ENCODE peak calls at places on chromosome 11, in seven cellular contexts. J, I, G, W, Q, E and D are unnamed samples.

GRCh38 chr11:120500414-120500936 is 11.1 kb upstream of the GRIK4 start:
- DNase-seq in J (no peak), G (no peak), W (no peak), Q (no peak), E (no peak), I (peak; percentile 38), D (peak; percentile 57)

GRCh38 chr11:70535191-70535971 is 137.1 kb downstream of the CTTN start:
- DNase-seq in Q (peak; percentile 81), I (peak; percentile 59), E (no peak), W (no peak), G (no peak), J (no peak), D (no peak)

GRCh38 chr11:120568572-120569307 is 57.2 kb downstream of the GRIK4 start:
- DNase-seq in G (no peak), Q (no peak), W (no peak), J (no peak), I (peak; percentile 66), E (no peak), D (no peak)

GRCh38 chr11:79428406-79428805 is 12.4 kb downstream of the TENM4 start:
- DNase-seq in G (no peak), E (no peak), Q (no peak), W (no peak), J (no peak), I (no peak), D (no peak)

GRCh38 chr11:132911186-132911585 is 621.1 kb downstream of the OPCML start:
- DNase-seq in J (peak; percentile 88), E (no peak), Q (peak; percentile 20), I (peak; percentile 83), W (no peak), G (peak; percentile 77), D (no peak)

GRCh38 chr11:75275581-75275980 is 35.0 kb downstream of the TPBGL start:
- DNase-seq in W (no peak), I (no peak), G (no peak), E (peak; percentile 65), Q (no peak), J (no peak), D (peak; percentile 76)

GRCh38 chr11:61815790-61816735 is 740 bp downstream of the FADS1 start:
- DNase-seq in I (peak; percentile 93), E (peak; percentile 52), G (peak; percentile 84), Q (peak; percentile 82), J (peak; percentile 64), W (peak; percentile 73), D (peak; percentile 90)

GRCh38 chr11:114285599-114285998 is 10.6 kb upstream of the NNMT start:
- DNase-seq in Q (peak; percentile 20), G (peak; percentile 64), E (no peak), J (peak; percentile 12), W (no peak), I (no peak), D (no peak)

GRCh38 chr11:73988227-73988626 is 5.6 kb upstream of the UCP2 start:
- DNase-seq in I (no peak), Q (no peak), W (no peak), E (no peak), G (no peak), J (no peak), D (no peak)

GRCh38 chr11:67438121-67438902 is 830 bp upstream of the PTPRCAP start:
- DNase-seq in I (no peak), Q (no peak), E (peak; percentile 76), J (no peak), G (no peak), W (no peak), D (no peak)

GRCh38 chr11:129645943-129646342 is 169.7 kb upstream of the TMEM45B start:
- DNase-seq in G (no peak), E (no peak), I (no peak), J (no peak), Q (no peak), W (no peak), D (no peak)

GRCh38 chr11:17683378-17684161 is 35.8 kb upstream of the MYOD1 start:
- DNase-seq in J (no peak), W (no peak), G (peak; percentile 41), Q (peak; percentile 64), E (no peak), I (no peak), D (no peak)

GRCh38 chr11:94418123-94418770 is 17.0 kb upstream of the GPR83 start:
- DNase-seq in E (no peak), Q (no peak), G (no peak), I (no peak), W (no peak), J (no peak), D (no peak)

GRCh38 chr11:65431452-65432132 is 9.0 kb downstream of the NEAT1 start:
- DNase-seq in E (peak; percentile 32), J (no peak), I (no peak), Q (no peak), G (peak; percentile 19), W (no peak), D (no peak)

GRCh38 chr11:116840746-116841296 is 3.4 kb upstream of the APOA1 start:
- DNase-seq in G (no peak), I (no peak), J (no peak), W (no peak), Q (no peak), E (no peak), D (no peak)

GRCh38 chr11:110125632-110126031 is 32.4 kb downstream of the ZC3H12C start:
- DNase-seq in Q (no peak), W (no peak), J (no peak), G (peak; percentile 33), I (no peak), E (no peak), D (no peak)

GRCh38 chr11:925496-926301 is at the start of gene AP2A2:
- DNase-seq in G (peak; percentile 62), I (peak; percentile 100), J (peak; percentile 94), W (peak; percentile 94), E (peak; percentile 93), Q (peak; percentile 57), D (peak; percentile 99)

GRCh38 chr11:130448416-130449068 is at the start of gene ADAMTS15:
- DNase-seq in Q (peak; percentile 59), E (peak; percentile 75), W (peak; percentile 91), I (peak; percentile 97), J (peak; percentile 97), G (peak; percentile 72), D (peak; percentile 97)

GRCh38 chr11:12842933-12843636 is 166.0 kb upstream of the RASSF10 start:
- DNase-seq in I (no peak), G (peak; percentile 47), W (no peak), Q (peak; percentile 92), E (no peak), J (peak; percentile 93), D (no peak)

GRCh38 chr11:64298966-64299846 is 952 bp upstream of the CATSPERZ start:
- DNase-seq in J (no peak), E (peak; percentile 57), W (peak; percentile 74), G (no peak), Q (no peak), I (peak; percentile 94), D (peak; percentile 82)
- H3K27me3 ChIP-seq in J (peaks cover 13% of the 10 kb centered on the region), E (peaks cover 73% of the 10 kb centered on the region), W (peaks cover 73% of the 10 kb centered on the region), G (peaks cover 34% of the 10 kb centered on the region), Q (peaks cover 49% of the 10 kb centered on the region), I (peaks cover 67% of the 10 kb centered on the region), D (peaks cover 69% of the 10 kb centered on the region)

DNA sequence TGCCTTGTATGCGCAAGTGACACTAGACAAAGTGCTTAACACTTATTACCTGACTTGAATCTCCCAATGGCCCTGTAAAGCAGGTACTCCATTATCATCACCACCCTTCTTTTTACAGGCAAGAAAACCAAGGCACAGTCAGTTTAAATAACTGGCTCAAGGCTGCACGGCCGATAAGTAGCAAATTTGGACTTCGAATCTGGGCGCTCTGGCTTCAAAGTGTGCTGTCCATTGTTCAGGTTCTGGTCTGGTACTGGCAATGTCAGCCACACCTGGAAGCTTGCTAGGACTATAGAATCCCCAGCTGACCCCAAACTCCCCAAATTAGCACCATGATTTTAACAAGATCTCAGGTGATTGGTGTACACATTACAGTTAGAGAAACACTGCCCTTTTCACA is 19.3 kb upstream of the EHF start:
- DNase-seq in W (no peak), I (no peak), Q (no peak), E (no peak), G (no peak), J (no peak), D (no peak)
- H3K4me3 ChIP-seq in W (no peak overlapping the region), I (no peak overlapping the region), Q (no peak overlapping the region), E (no peak overlapping the region), G (no peak overlapping the region), J (no peak overlapping the region), D (no peak overlapping the region)

GRCh38 chr11:76361365-76361764 is 19.6 kb downstream of the THAP12 start:
- DNase-seq in J (no peak), E (no peak), G (no peak), I (no peak), Q (no peak), W (no peak), D (no peak)

GRCh38 chr11:76361773-76362172 is 19.2 kb downstream of the THAP12 start:
- DNase-seq in J (no peak), E (no peak), W (no peak), G (no peak), Q (no peak), I (no peak), D (no peak)

GRCh38 chr11:76368497-76368896 is 12.4 kb downstream of the THAP12 start:
- DNase-seq in E (no peak), Q (no peak), I (no peak), W (no peak), J (no peak), G (no peak), D (no peak)

GRCh38 chr11:76365038-76365679 is 15.8 kb downstream of the THAP12 start:
- DNase-seq in Q (no peak), W (no peak), I (no peak), E (no peak), J (no peak), G (no peak), D (no peak)

DNA sequence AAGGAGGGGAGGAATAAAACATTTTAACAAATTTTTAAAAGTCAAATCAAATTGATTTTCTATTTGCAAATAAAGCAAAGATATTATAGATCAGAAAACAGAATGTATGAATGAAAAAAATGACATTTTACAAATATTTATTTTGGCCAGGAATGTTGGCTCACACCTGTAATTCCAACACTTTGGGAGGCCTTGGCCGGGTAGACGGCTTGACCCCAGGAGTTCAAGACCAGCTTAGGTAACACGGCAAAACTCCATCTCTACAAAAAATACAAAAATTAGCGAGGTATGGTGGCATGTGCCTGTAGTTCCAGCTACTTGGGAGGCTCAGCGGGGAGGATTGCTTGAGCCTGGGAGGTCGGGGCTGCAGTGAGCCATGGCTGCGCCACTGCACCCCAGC is 18.2 kb downstream of the THAP12 start:
- DNase-seq in J (no peak), G (no peak), Q (no peak), W (no peak), E (no peak), I (no peak), D (no peak)
- H3K36me3 ChIP-seq in J (no peaks in the 10 kb centered on the region), G (peaks cover 1% of the 10 kb centered on the region), Q (no peaks in the 10 kb centered on the region), W (peaks cover 57% of the 10 kb centered on the region), E (no peaks in the 10 kb centered on the region), I (peaks cover 3% of the 10 kb centered on the region), D (no peaks in the 10 kb centered on the region)

GRCh38 chr11:32439488-32440210 is 4.3 kb upstream of the WT1 start:
- DNase-seq in W (no peak), E (no peak), Q (no peak), G (no peak), J (peak; percentile 91), I (no peak), D (peak; percentile 45)

GRCh38 chr11:32440920-32441319 is 5.6 kb upstream of the WT1 start:
- DNase-seq in Q (no peak), E (no peak), I (no peak), W (no peak), J (no peak), G (no peak), D (peak; percentile 51)

GRCh38 chr11:32438346-32438882 is 3.1 kb upstream of the WT1 start:
- DNase-seq in G (no peak), J (no peak), W (no peak), E (no peak), Q (no peak), I (no peak), D (no peak)

GRCh38 chr11:32438883-32439487 is 3.6 kb upstream of the WT1 start:
- DNase-seq in W (no peak), J (peak; percentile 62), E (no peak), G (no peak), Q (no peak), I (no peak), D (peak; percentile 74)

GRCh38 chr11:32440372-32440888 is 5.1 kb upstream of the WT1 start:
- DNase-seq in I (no peak), J (no peak), G (no peak), E (no peak), W (no peak), Q (peak; percentile 6), D (no peak)
- H3K27me3 ChIP-seq in I (peaks cover 73% of the 10 kb centered on the region), J (peaks cover 98% of the 10 kb centered on the region), G (peaks cover 50% of the 10 kb centered on the region), E (peaks cover 93% of the 10 kb centered on the region), W (peaks cover 65% of the 10 kb centered on the region), Q (peaks cover 71% of the 10 kb centered on the region), D (peaks cover 78% of the 10 kb centered on the region)